ENCODE peak calls at places on chromosome 7, in eight cellular contexts. One of them, this sample, is unnamed.

GRCh38 chr7:22193361-22194016 is 163.5 kb downstream of the RAPGEF5 start:
- DNase-seq in GM04504: peak
- DNase-seq in GM23338: peak
- DNase-seq in WTC11: peak
- DNase-seq in NCI-H1105: peak
- DNase-seq in kidney tubule cell: peak
- DNase-seq in AG09309: no peak
- DNase-seq in NCI-H1092 treated with DMSO at 0.1 percent for 48 hours: peak
- DNase-seq in this sample: no peak

GRCh38 chr7:158828343-158829020 is 827 bp downstream of the ESYT2 start:
- DNase-seq in WTC11: peak
- DNase-seq in GM23338: peak
- DNase-seq in NCI-H1092 treated with DMSO at 0.1 percent for 48 hours: peak
- DNase-seq in AG09309: no peak
- DNase-seq in GM04504: no peak
- DNase-seq in NCI-H1105: peak
- DNase-seq in kidney tubule cell: peak
- DNase-seq in this sample: no peak

GRCh38 chr7:130960208-130960988 is 226.4 kb upstream of the KLF14 start:
- DNase-seq in GM23338: no peak
- DNase-seq in NCI-H1105: no peak
- DNase-seq in GM04504: peak
- DNase-seq in WTC11: no peak
- DNase-seq in kidney tubule cell: peak
- DNase-seq in NCI-H1092 treated with DMSO at 0.1 percent for 48 hours: no peak
- DNase-seq in AG09309: peak
- DNase-seq in this sample: peak

GRCh38 chr7:2266911-2267310 is 24.9 kb downstream of the NUDT1 start:
- DNase-seq in kidney tubule cell: no peak
- DNase-seq in GM23338: no peak
- DNase-seq in AG09309: no peak
- DNase-seq in NCI-H1092 treated with DMSO at 0.1 percent for 48 hours: no peak
- DNase-seq in GM04504: peak
- DNase-seq in WTC11: no peak
- DNase-seq in NCI-H1105: no peak
- DNase-seq in this sample: no peak

GRCh38 chr7:5695709-5696345 is 85.6 kb downstream of the RNF216 start:
- DNase-seq in GM23338: no peak
- DNase-seq in AG09309: no peak
- DNase-seq in NCI-H1105: no peak
- DNase-seq in GM04504: no peak
- DNase-seq in NCI-H1092 treated with DMSO at 0.1 percent for 48 hours: no peak
- DNase-seq in kidney tubule cell: no peak
- DNase-seq in WTC11: no peak
- DNase-seq in this sample: no peak

GRCh38 chr7:3028071-3028766 is 15.4 kb downstream of the CARD11 start:
- DNase-seq in kidney tubule cell: peak
- DNase-seq in GM23338: no peak
- DNase-seq in GM04504: no peak
- DNase-seq in NCI-H1092 treated with DMSO at 0.1 percent for 48 hours: no peak
- DNase-seq in NCI-H1105: no peak
- DNase-seq in AG09309: no peak
- DNase-seq in WTC11: no peak
- DNase-seq in this sample: peak

GRCh38 chr7:46369933-46370654 is 449.0 kb upstream of the IGFBP3 start:
- DNase-seq in kidney tubule cell: peak
- DNase-seq in NCI-H1105: peak
- DNase-seq in GM04504: peak
- DNase-seq in WTC11: no peak
- DNase-seq in AG09309: peak
- DNase-seq in NCI-H1092 treated with DMSO at 0.1 percent for 48 hours: peak
- DNase-seq in GM23338: no peak
- DNase-seq in this sample: peak

GRCh38 chr7:47202146-47202768 is 379.7 kb downstream of the TNS3 start:
- DNase-seq in NCI-H1092 treated with DMSO at 0.1 percent for 48 hours: no peak
- DNase-seq in NCI-H1105: no peak
- DNase-seq in WTC11: no peak
- DNase-seq in GM23338: no peak
- DNase-seq in kidney tubule cell: no peak
- DNase-seq in GM04504: no peak
- DNase-seq in AG09309: no peak
- DNase-seq in this sample: no peak

GRCh38 chr7:1852781-1853618 is 182.9 kb downstream of the ELFN1 start:
- DNase-seq in kidney tubule cell: no peak
- DNase-seq in NCI-H1105: no peak
- DNase-seq in GM23338: no peak
- DNase-seq in NCI-H1092 treated with DMSO at 0.1 percent for 48 hours: no peak
- DNase-seq in WTC11: peak
- DNase-seq in GM04504: no peak
- DNase-seq in AG09309: no peak
- DNase-seq in this sample: no peak

GRCh38 chr7:149455175-149455950 is 5.5 kb downstream of the ZNF777 start:
- DNase-seq in NCI-H1092 treated with DMSO at 0.1 percent for 48 hours: no peak
- DNase-seq in GM04504: no peak
- DNase-seq in WTC11: no peak
- DNase-seq in kidney tubule cell: no peak
- DNase-seq in GM23338: no peak
- DNase-seq in AG09309: no peak
- DNase-seq in NCI-H1105: no peak
- DNase-seq in this sample: no peak

GRCh38 chr7:64885520-64886240 is 17.4 kb upstream of the ZNF273 start:
- DNase-seq in NCI-H1092 treated with DMSO at 0.1 percent for 48 hours: no peak
- DNase-seq in NCI-H1105: no peak
- DNase-seq in GM04504: no peak
- DNase-seq in WTC11: no peak
- DNase-seq in kidney tubule cell: no peak
- DNase-seq in GM23338: no peak
- DNase-seq in AG09309: no peak
- DNase-seq in this sample: no peak

GRCh38 chr7:35331730-35332678 is 78.1 kb upstream of the TBX20 start:
- DNase-seq in GM04504: no peak
- DNase-seq in kidney tubule cell: no peak
- DNase-seq in NCI-H1105: no peak
- DNase-seq in GM23338: no peak
- DNase-seq in NCI-H1092 treated with DMSO at 0.1 percent for 48 hours: no peak
- DNase-seq in WTC11: no peak
- DNase-seq in AG09309: no peak
- DNase-seq in this sample: no peak

GRCh38 chr7:127835679-127836078 is 183.7 kb downstream of the SND1 start:
- DNase-seq in GM04504: no peak
- DNase-seq in NCI-H1092 treated with DMSO at 0.1 percent for 48 hours: no peak
- DNase-seq in NCI-H1105: no peak
- DNase-seq in GM23338: no peak
- DNase-seq in AG09309: no peak
- DNase-seq in WTC11: no peak
- DNase-seq in kidney tubule cell: no peak
- DNase-seq in this sample: no peak

GRCh38 chr7:116863168-116863670 is 832 bp downstream of the CAPZA2 start:
- DNase-seq in NCI-H1105: peak
- DNase-seq in WTC11: peak
- DNase-seq in NCI-H1092 treated with DMSO at 0.1 percent for 48 hours: peak
- DNase-seq in GM23338: peak
- DNase-seq in GM04504: no peak
- DNase-seq in AG09309: no peak
- DNase-seq in kidney tubule cell: no peak
- DNase-seq in this sample: no peak

GRCh38 chr7:107318523-107319160 is 149.8 kb downstream of the HBP1 start:
- DNase-seq in WTC11: no peak
- DNase-seq in kidney tubule cell: no peak
- DNase-seq in AG09309: no peak
- DNase-seq in GM04504: no peak
- DNase-seq in GM23338: no peak
- DNase-seq in NCI-H1105: no peak
- DNase-seq in NCI-H1092 treated with DMSO at 0.1 percent for 48 hours: no peak
- DNase-seq in this sample: no peak

GRCh38 chr7:130266961-130267321 is 278 bp downstream of the CPA2 start:
- DNase-seq in WTC11: no peak
- DNase-seq in NCI-H1092 treated with DMSO at 0.1 percent for 48 hours: no peak
- DNase-seq in GM04504: no peak
- DNase-seq in kidney tubule cell: no peak
- DNase-seq in GM23338: no peak
- DNase-seq in NCI-H1105: no peak
- DNase-seq in AG09309: no peak
- DNase-seq in this sample: no peak

GRCh38 chr7:44277391-44277790 is 48.0 kb downstream of the CAMK2B start:
- DNase-seq in AG09309: no peak
- DNase-seq in GM23338: no peak
- DNase-seq in WTC11: no peak
- DNase-seq in NCI-H1092 treated with DMSO at 0.1 percent for 48 hours: no peak
- DNase-seq in GM04504: no peak
- DNase-seq in kidney tubule cell: no peak
- DNase-seq in NCI-H1105: no peak
- DNase-seq in this sample: no peak

GRCh38 chr7:77649950-77650349 is 46.3 kb upstream of the RSBN1L start:
- DNase-seq in NCI-H1092 treated with DMSO at 0.1 percent for 48 hours: no peak
- DNase-seq in AG09309: no peak
- DNase-seq in GM04504: no peak
- DNase-seq in GM23338: peak
- DNase-seq in kidney tubule cell: no peak
- DNase-seq in NCI-H1105: no peak
- DNase-seq in WTC11: no peak
- DNase-seq in this sample: peak

GRCh38 chr7:157402388-157402703 is 65.5 kb downstream of the DNAJB6 start:
- DNase-seq in NCI-H1105: no peak
- DNase-seq in WTC11: no peak
- DNase-seq in GM23338: no peak
- DNase-seq in GM04504: no peak
- DNase-seq in NCI-H1092 treated with DMSO at 0.1 percent for 48 hours: no peak
- DNase-seq in kidney tubule cell: no peak
- DNase-seq in AG09309: no peak
- DNase-seq in this sample: no peak

GRCh38 chr7:21497072-21497471 is 45.8 kb upstream of the DNAH11 start:
- DNase-seq in GM23338: peak
- DNase-seq in kidney tubule cell: no peak
- DNase-seq in NCI-H1105: no peak
- DNase-seq in AG09309: no peak
- DNase-seq in GM04504: no peak
- DNase-seq in WTC11: no peak
- DNase-seq in NCI-H1092 treated with DMSO at 0.1 percent for 48 hours: no peak
- DNase-seq in this sample: peak

GRCh38 chr7:74526780-74527179 is 73.1 kb downstream of the GTF2IRD1 start:
- DNase-seq in WTC11: no peak
- DNase-seq in kidney tubule cell: no peak
- DNase-seq in NCI-H1092 treated with DMSO at 0.1 percent for 48 hours: no peak
- DNase-seq in AG09309: no peak
- DNase-seq in GM04504: no peak
- DNase-seq in NCI-H1105: no peak
- DNase-seq in GM23338: no peak
- DNase-seq in this sample: no peak

GRCh38 chr7:82087099-82087498 is 317.3 kb upstream of the HGF start:
- DNase-seq in GM04504: no peak
- DNase-seq in kidney tubule cell: no peak
- DNase-seq in WTC11: no peak
- DNase-seq in AG09309: no peak
- DNase-seq in NCI-H1105: no peak
- DNase-seq in GM23338: no peak
- DNase-seq in NCI-H1092 treated with DMSO at 0.1 percent for 48 hours: no peak
- DNase-seq in this sample: no peak

GRCh38 chr7:76225379-76225778 is 23.7 kb downstream of the SRRM3 start:
- DNase-seq in AG09309: no peak
- DNase-seq in WTC11: peak
- DNase-seq in GM23338: peak
- DNase-seq in NCI-H1105: no peak
- DNase-seq in kidney tubule cell: no peak
- DNase-seq in NCI-H1092 treated with DMSO at 0.1 percent for 48 hours: no peak
- DNase-seq in GM04504: no peak
- DNase-seq in this sample: no peak

GRCh38 chr7:48741545-48741944 is 182.8 kb upstream of the CDC14C start:
- DNase-seq in kidney tubule cell: no peak
- DNase-seq in WTC11: no peak
- DNase-seq in GM23338: no peak
- DNase-seq in NCI-H1092 treated with DMSO at 0.1 percent for 48 hours: no peak
- DNase-seq in AG09309: no peak
- DNase-seq in GM04504: no peak
- DNase-seq in NCI-H1105: no peak
- DNase-seq in this sample: no peak

GRCh38 chr7:143003393-143004051 is 23.4 kb downstream of the OR9A2 start:
- DNase-seq in GM23338: peak
- DNase-seq in kidney tubule cell: peak
- DNase-seq in NCI-H1092 treated with DMSO at 0.1 percent for 48 hours: peak
- DNase-seq in GM04504: no peak
- DNase-seq in NCI-H1105: peak
- DNase-seq in AG09309: peak
- DNase-seq in WTC11: no peak
- DNase-seq in this sample: no peak

GRCh38 chr7:19470031-19470430 is 238.8 kb downstream of the POLR1F start:
- DNase-seq in GM23338: no peak
- DNase-seq in kidney tubule cell: no peak
- DNase-seq in AG09309: no peak
- DNase-seq in GM04504: no peak
- DNase-seq in WTC11: no peak
- DNase-seq in NCI-H1092 treated with DMSO at 0.1 percent for 48 hours: no peak
- DNase-seq in NCI-H1105: no peak
- DNase-seq in this sample: no peak

GRCh38 chr7:112202819-112203218 is 3.4 kb downstream of the DOCK4 start:
- DNase-seq in NCI-H1092 treated with DMSO at 0.1 percent for 48 hours: peak
- DNase-seq in GM04504: no peak
- DNase-seq in GM23338: no peak
- DNase-seq in WTC11: no peak
- DNase-seq in NCI-H1105: peak
- DNase-seq in kidney tubule cell: peak
- DNase-seq in AG09309: no peak
- DNase-seq in this sample: no peak

GRCh38 chr7:87935373-87935706 is 1.3 kb downstream of the ADAM22 start:
- DNase-seq in WTC11: no peak
- DNase-seq in NCI-H1105: no peak
- DNase-seq in GM04504: no peak
- DNase-seq in GM23338: peak
- DNase-seq in NCI-H1092 treated with DMSO at 0.1 percent for 48 hours: peak
- DNase-seq in AG09309: no peak
- DNase-seq in kidney tubule cell: no peak
- DNase-seq in this sample: no peak